ENCODE peak calls at places on chromosomes 2 and 18, in seven cellular contexts. One of them, this sample, is unnamed.

GRCh38 chr2:157620956-157621355 is 7.7 kb downstream of the ACVR1C start:
- DNase-seq in gastrocnemius medialis: no peak
- DNase-seq in CD4-positive, alpha-beta T cell: no peak
- DNase-seq in fibroblast of lung: no peak
- DNase-seq in substantia nigra: no peak
- DNase-seq in kidney: no peak
- DNase-seq in uterus: no peak
- DNase-seq in this sample: no peak

GRCh38 chr2:64442801-64443429 is 11.0 kb upstream of the LGALSL start:
- DNase-seq in gastrocnemius medialis: no peak
- DNase-seq in CD4-positive, alpha-beta T cell: no peak
- DNase-seq in fibroblast of lung: no peak
- DNase-seq in substantia nigra: no peak
- DNase-seq in kidney: no peak
- DNase-seq in uterus: no peak
- DNase-seq in this sample: no peak

GRCh38 chr18:56191334-56191733 is 447.1 kb downstream of the TXNL1 start:
- DNase-seq in gastrocnemius medialis: no peak
- DNase-seq in CD4-positive, alpha-beta T cell: no peak
- DNase-seq in fibroblast of lung: no peak
- DNase-seq in substantia nigra: no peak
- DNase-seq in kidney: no peak
- DNase-seq in uterus: no peak
- DNase-seq in this sample: no peak

GRCh38 chr2:196275646-196276352 is 104.4 kb upstream of the STK17B start:
- DNase-seq in gastrocnemius medialis: no peak
- DNase-seq in CD4-positive, alpha-beta T cell: no peak
- DNase-seq in fibroblast of lung: peak
- DNase-seq in substantia nigra: no peak
- DNase-seq in kidney: no peak
- DNase-seq in uterus: no peak
- DNase-seq in this sample: no peak

GRCh38 chr2:204335642-204336041 is 209.6 kb upstream of the PARD3B start:
- DNase-seq in gastrocnemius medialis: no peak
- DNase-seq in CD4-positive, alpha-beta T cell: no peak
- DNase-seq in fibroblast of lung: no peak
- DNase-seq in substantia nigra: no peak
- DNase-seq in kidney: no peak
- DNase-seq in uterus: no peak
- DNase-seq in this sample: no peak

GRCh38 chr2:199273043-199273647 is 184.6 kb downstream of the SATB2 start:
- DNase-seq in gastrocnemius medialis: no peak
- DNase-seq in CD4-positive, alpha-beta T cell: no peak
- DNase-seq in fibroblast of lung: peak
- DNase-seq in substantia nigra: no peak
- DNase-seq in kidney: no peak
- DNase-seq in uterus: no peak
- DNase-seq in this sample: no peak

GRCh38 chr2:218252509-218253247 is 8.1 kb upstream of the GPBAR1 start:
- DNase-seq in gastrocnemius medialis: peak
- DNase-seq in CD4-positive, alpha-beta T cell: no peak
- DNase-seq in fibroblast of lung: peak
- DNase-seq in substantia nigra: no peak
- DNase-seq in kidney: no peak
- DNase-seq in uterus: no peak
- DNase-seq in this sample: no peak

GRCh38 chr18:32884543-32884942 is 111.7 kb upstream of the KLHL14 start:
- DNase-seq in gastrocnemius medialis: no peak
- DNase-seq in CD4-positive, alpha-beta T cell: no peak
- DNase-seq in fibroblast of lung: no peak
- DNase-seq in substantia nigra: no peak
- DNase-seq in kidney: no peak
- DNase-seq in uterus: no peak
- DNase-seq in this sample: no peak

GRCh38 chr2:17226941-17227340 is 291.3 kb downstream of the RAD51AP2 start:
- DNase-seq in gastrocnemius medialis: no peak
- DNase-seq in CD4-positive, alpha-beta T cell: no peak
- DNase-seq in fibroblast of lung: no peak
- DNase-seq in substantia nigra: no peak
- DNase-seq in kidney: no peak
- DNase-seq in uterus: no peak
- DNase-seq in this sample: no peak

GRCh38 chr2:230068658-230069080 is at the start of gene SLC16A14:
- DNase-seq in gastrocnemius medialis: no peak
- DNase-seq in CD4-positive, alpha-beta T cell: peak
- DNase-seq in fibroblast of lung: peak
- DNase-seq in substantia nigra: no peak
- DNase-seq in kidney: no peak
- DNase-seq in uterus: peak
- DNase-seq in this sample: no peak

GRCh38 chr18:12659904-12660605 is 2.1 kb upstream of the SPIRE1 start:
- DNase-seq in gastrocnemius medialis: no peak
- DNase-seq in CD4-positive, alpha-beta T cell: peak
- DNase-seq in fibroblast of lung: peak
- DNase-seq in substantia nigra: no peak
- DNase-seq in kidney: no peak
- DNase-seq in uterus: peak
- DNase-seq in this sample: no peak

GRCh38 chr18:57352761-57353136 is 392 bp downstream of the ST8SIA3 start:
- DNase-seq in gastrocnemius medialis: no peak
- DNase-seq in CD4-positive, alpha-beta T cell: no peak
- DNase-seq in fibroblast of lung: no peak
- DNase-seq in substantia nigra: no peak
- DNase-seq in kidney: no peak
- DNase-seq in uterus: no peak
- DNase-seq in this sample: no peak
- H3K27ac ChIP-seq in gastrocnemius medialis: no peak
- H3K27ac ChIP-seq in CD4-positive, alpha-beta T cell: no peak
- H3K27ac ChIP-seq in fibroblast of lung: no peak
- H3K27ac ChIP-seq in substantia nigra: no peak
- H3K27ac ChIP-seq in kidney: no peak
- H3K27ac ChIP-seq in uterus: no peak
- H3K27ac ChIP-seq in this sample: no peak

DNA sequence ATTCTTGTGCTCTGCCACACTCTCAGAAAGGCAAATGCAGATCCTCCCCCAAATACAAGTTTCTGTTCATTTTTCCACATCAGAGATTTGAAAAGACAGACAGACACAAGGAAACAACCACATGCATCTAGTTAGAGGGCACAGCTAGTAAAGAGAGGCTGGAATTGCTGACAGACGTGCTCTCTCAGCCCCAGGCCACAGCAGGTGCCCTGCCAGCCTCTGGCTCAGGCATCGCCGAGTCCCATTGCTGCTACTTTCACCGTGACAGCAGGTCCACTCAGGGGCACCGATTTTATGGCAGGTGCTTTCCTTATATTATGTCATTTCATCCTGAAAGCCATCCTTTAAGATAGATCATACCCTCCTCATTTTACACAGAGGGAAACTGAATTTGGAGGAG is 507.5 kb downstream of the EIPR1 start:
- DNase-seq in gastrocnemius medialis: no peak
- DNase-seq in CD4-positive, alpha-beta T cell: no peak
- DNase-seq in fibroblast of lung: no peak
- DNase-seq in substantia nigra: no peak
- DNase-seq in kidney: no peak
- DNase-seq in uterus: no peak
- DNase-seq in this sample: no peak
- H3K27ac ChIP-seq in gastrocnemius medialis: no peak
- H3K27ac ChIP-seq in CD4-positive, alpha-beta T cell: no peak
- H3K27ac ChIP-seq in fibroblast of lung: no peak
- H3K27ac ChIP-seq in substantia nigra: no peak
- H3K27ac ChIP-seq in kidney: no peak
- H3K27ac ChIP-seq in uterus: no peak
- H3K27ac ChIP-seq in this sample: no peak

GRCh38 chr18:23232331-23232730 is 97.0 kb downstream of the CABLES1 start:
- DNase-seq in gastrocnemius medialis: no peak
- DNase-seq in CD4-positive, alpha-beta T cell: no peak
- DNase-seq in fibroblast of lung: no peak
- DNase-seq in substantia nigra: no peak
- DNase-seq in kidney: no peak
- DNase-seq in uterus: no peak
- DNase-seq in this sample: no peak
- H3K27ac ChIP-seq in gastrocnemius medialis: no peak
- H3K27ac ChIP-seq in CD4-positive, alpha-beta T cell: no peak
- H3K27ac ChIP-seq in fibroblast of lung: no peak
- H3K27ac ChIP-seq in substantia nigra: no peak
- H3K27ac ChIP-seq in kidney: peak
- H3K27ac ChIP-seq in uterus: peak
- H3K27ac ChIP-seq in this sample: peak

GRCh38 chr18:75010725-75011124 is 198.2 kb downstream of the PTGR3 start:
- DNase-seq in gastrocnemius medialis: no peak
- DNase-seq in CD4-positive, alpha-beta T cell: no peak
- DNase-seq in fibroblast of lung: no peak
- DNase-seq in substantia nigra: no peak
- DNase-seq in kidney: no peak
- DNase-seq in uterus: no peak
- DNase-seq in this sample: no peak
- H3K27ac ChIP-seq in gastrocnemius medialis: peak
- H3K27ac ChIP-seq in CD4-positive, alpha-beta T cell: no peak
- H3K27ac ChIP-seq in fibroblast of lung: no peak
- H3K27ac ChIP-seq in substantia nigra: no peak
- H3K27ac ChIP-seq in kidney: no peak
- H3K27ac ChIP-seq in uterus: no peak
- H3K27ac ChIP-seq in this sample: peak

This sample was measured in ascending aorta.